ENCODE peak calls at places on chromosomes 12 and 14, in ten cellular contexts. M is left lung; G is tibial nerve; W is brain microvascular endothelial cell; U is GM23338; E is mammary epithelial cell; N is heart right ventricle; B is pancreas; H is endodermal cell; O is CD8-positive, alpha-beta memory T cell. P is an unnamed sample. For H3K36me3, the result is how much of the 10 kb centered on the place peaks cover.

GRCh38 chr12:64894827-64895475 is 70.5 kb downstream of the TBC1D30 start:
- DNase-seq in M (no peak), G (no peak), W (no peak), U (no peak), E (no peak), N (no peak), B (no peak), H (no peak), O (no peak), P (no peak)

GRCh38 chr12:1829306-1829900 is 9.0 kb downstream of the LRTM2 start:
- DNase-seq in M (no peak), G (no peak), W (no peak), U (no peak), E (no peak), N (no peak), B (no peak), H (no peak), O (no peak), P (no peak)

GRCh38 chr14:103091883-103092222 is 2.7 kb upstream of the EXOC3L4 start:
- DNase-seq in M (no peak), G (no peak), W (no peak), U (no peak), E (no peak), N (no peak), B (no peak), H (no peak), O (no peak), P (no peak)

GRCh38 chr12:120787889-120788288 is 62.3 kb downstream of the ACADS start:
- DNase-seq in M (no peak), G (no peak), W (no peak), U (no peak), E (no peak), N (no peak), B (no peak), H (no peak), O (no peak), P (no peak)

GRCh38 chr12:124913474-124914391 is 717 bp downstream of the UBC start:
- DNase-seq in M (peak), G (peak), W (peak), U (peak), E (peak), N (peak), B (peak), H (peak), O (peak), P (peak)

GRCh38 chr12:125140918-125141573 is 75.8 kb downstream of the AACS start:
- DNase-seq in M (no peak), G (no peak), W (peak), U (no peak), E (peak), N (no peak), B (no peak), H (no peak), O (no peak), P (no peak)

GRCh38 chr12:3520168-3520567 is 29.2 kb downstream of the PRMT8 start:
- DNase-seq in M (no peak), G (no peak), W (no peak), U (no peak), E (no peak), N (peak), B (peak), H (no peak), O (no peak), P (no peak)

GRCh38 chr12:57434517-57435223 is at the start of gene INHBC:
- DNase-seq in M (no peak), G (no peak), W (no peak), U (no peak), E (no peak), N (no peak), B (no peak), H (no peak), O (no peak), P (no peak)

GRCh38 chr12:115320967-115321366 is 637.0 kb upstream of the TBX3 start:
- DNase-seq in M (no peak), G (no peak), W (no peak), U (no peak), E (no peak), N (peak), B (no peak), H (no peak), O (no peak), P (no peak)

GRCh38 chr14:76954371-76954770 is 74.1 kb downstream of the IRF2BPL start:
- DNase-seq in M (no peak), G (no peak), W (no peak), U (no peak), E (no peak), N (no peak), B (no peak), H (no peak), O (no peak), P (no peak)

GRCh38 chr14:32023540-32023939 is 53.6 kb upstream of the ARHGAP5 start:
- DNase-seq in M (no peak), G (no peak), W (no peak), U (no peak), E (no peak), N (no peak), B (no peak), H (no peak), O (no peak), P (no peak)

GRCh38 chr12:72315858-72316257 is 43.7 kb downstream of the TRHDE start:
- DNase-seq in M (no peak), G (no peak), W (no peak), U (no peak), E (no peak), N (no peak), B (no peak), H (no peak), O (no peak), P (no peak)

GRCh38 chr14:32004300-32004699 is 72.8 kb upstream of the ARHGAP5 start:
- DNase-seq in M (no peak), G (no peak), W (peak), U (no peak), E (peak), N (no peak), B (no peak), H (no peak), O (no peak), P (no peak)

GRCh38 chr12:127060310-127060847 is 1206.6 kb upstream of the TMEM132C start:
- DNase-seq in M (no peak), G (no peak), W (no peak), U (no peak), E (no peak), N (no peak), B (no peak), H (no peak), O (no peak), P (no peak)

GRCh38 chr12:122368361-122369073 is 54.0 kb downstream of the CLIP1 start:
- DNase-seq in M (no peak), G (no peak), W (peak), U (no peak), E (peak), N (no peak), B (no peak), H (peak), O (no peak), P (no peak)

GRCh38 chr12:71440393-71441349 is 1.1 kb downstream of the LGR5 start:
- DNase-seq in M (no peak), G (no peak), W (no peak), U (peak), E (no peak), N (no peak), B (no peak), H (peak), O (no peak), P (no peak)

GRCh38 chr14:25953532-25954144 is 644.2 kb downstream of the NOVA1 start:
- DNase-seq in M (no peak), G (peak), W (peak), U (no peak), E (no peak), N (no peak), B (no peak), H (no peak), O (no peak), P (no peak)

GRCh38 chr12:4143909-4144308 is 129.7 kb upstream of the CCND2 start:
- DNase-seq in M (no peak), G (no peak), W (no peak), U (peak), E (peak), N (no peak), B (no peak), H (peak), O (no peak), P (no peak)

GRCh38 chr14:59306775-59307174 is 118.3 kb downstream of the DAAM1 start:
- DNase-seq in M (no peak), G (no peak), W (peak), U (no peak), E (peak), N (no peak), B (no peak), H (no peak), O (no peak), P (no peak)

GRCh38 chr14:91751719-91752118 is 19.8 kb upstream of the CATSPERB start:
- DNase-seq in M (no peak), G (no peak), W (no peak), U (no peak), E (no peak), N (no peak), B (no peak), H (no peak), O (no peak), P (no peak)

GRCh38 chr14:91745329-91745728 is 13.4 kb upstream of the CATSPERB start:
- DNase-seq in M (no peak), G (no peak), W (no peak), U (no peak), E (peak), N (no peak), B (no peak), H (no peak), O (no peak), P (no peak)

GRCh38 chr14:91749857-91750256 is 18.0 kb upstream of the CATSPERB start:
- DNase-seq in M (no peak), G (no peak), W (no peak), U (no peak), E (no peak), N (no peak), B (no peak), H (no peak), O (no peak), P (no peak)

GRCh38 chr14:91750634-91751198 is 18.8 kb upstream of the CATSPERB start:
- DNase-seq in M (no peak), G (no peak), W (no peak), U (no peak), E (no peak), N (no peak), B (no peak), H (no peak), O (no peak), P (no peak)

GRCh38 chr14:91748049-91748448 is 16.2 kb upstream of the CATSPERB start:
- DNase-seq in M (no peak), G (no peak), W (no peak), U (no peak), E (no peak), N (no peak), B (no peak), H (no peak), O (no peak), P (no peak)
- H3K36me3 ChIP-seq in M (under half), G (under half), W (under half), U (under half), E (under half), N (under half), B (under half), H (under half), O (under half), P (under half)

DNA sequence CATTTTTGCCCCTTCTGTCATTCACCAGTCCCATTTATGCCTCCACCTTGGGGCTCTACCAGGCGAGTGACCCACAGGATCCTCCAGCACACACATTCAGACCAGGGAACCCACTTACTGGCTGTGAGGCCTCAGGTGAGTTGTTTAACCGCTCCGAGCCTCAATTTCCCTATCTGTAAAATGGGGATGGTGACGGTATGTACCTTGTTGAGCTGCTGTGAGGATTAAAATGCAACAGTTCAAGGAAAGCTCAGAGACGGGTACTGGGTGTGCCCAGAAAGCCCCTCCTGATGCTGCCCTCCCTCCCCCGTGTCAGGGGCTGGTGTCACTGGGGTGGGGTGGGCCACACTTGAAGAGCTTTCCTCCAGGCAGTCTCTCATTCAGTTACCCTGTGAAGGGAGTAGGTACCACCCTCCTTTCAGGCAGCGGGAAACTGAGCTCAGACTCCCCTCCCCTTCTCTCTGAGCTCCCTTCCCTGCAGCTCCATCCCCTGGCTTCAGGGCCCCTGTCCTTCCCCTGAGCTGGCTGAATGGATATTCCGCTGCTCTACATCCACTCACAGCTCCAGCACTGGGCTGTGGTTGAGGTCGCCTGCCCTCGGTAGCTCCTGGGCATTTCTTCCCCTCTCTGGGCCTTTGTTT is 1.4 kb upstream of the SERPINA1 start:
- DNase-seq in M (no peak), G (no peak), W (no peak), U (no peak), E (no peak), N (no peak), B (no peak), H (no peak), O (no peak), P (no peak)
- H3K4me3 ChIP-seq in M (no peak), G (no peak), W (no peak), U (no peak), E (no peak), N (peak), B (no peak), H (no peak), O (no peak), P (no peak)

GRCh38 chr14:64507376-64508156 is 3.0 kb downstream of the ZBTB1 start:
- DNase-seq in M (no peak), G (no peak), W (no peak), U (no peak), E (peak), N (no peak), B (no peak), H (no peak), O (no peak), P (no peak)
- H3K36me3 ChIP-seq in M (under half), G (under half), W (under half), U (under half), E (under half), N (under half), B (under half), H (under half), O (under half), P (under half)

GRCh38 chr12:46368138-46368537 is 4.4 kb downstream of the SLC38A2 start:
- DNase-seq in M (no peak), G (no peak), W (no peak), U (no peak), E (no peak), N (no peak), B (no peak), H (no peak), O (no peak), P (no peak)

GRCh38 chr12:46366771-46367170 is 5.8 kb downstream of the SLC38A2 start:
- DNase-seq in M (no peak), G (no peak), W (no peak), U (no peak), E (no peak), N (no peak), B (no peak), H (no peak), O (no peak), P (no peak)

GRCh38 chr12:46368684-46369083 is 3.9 kb downstream of the SLC38A2 start:
- DNase-seq in M (no peak), G (no peak), W (no peak), U (no peak), E (no peak), N (no peak), B (no peak), H (no peak), O (no peak), P (no peak)

GRCh38 chr12:46365951-46366379 is 6.6 kb downstream of the SLC38A2 start:
- DNase-seq in M (no peak), G (no peak), W (no peak), U (no peak), E (no peak), N (no peak), B (no peak), H (no peak), O (no peak), P (no peak)

DNA sequence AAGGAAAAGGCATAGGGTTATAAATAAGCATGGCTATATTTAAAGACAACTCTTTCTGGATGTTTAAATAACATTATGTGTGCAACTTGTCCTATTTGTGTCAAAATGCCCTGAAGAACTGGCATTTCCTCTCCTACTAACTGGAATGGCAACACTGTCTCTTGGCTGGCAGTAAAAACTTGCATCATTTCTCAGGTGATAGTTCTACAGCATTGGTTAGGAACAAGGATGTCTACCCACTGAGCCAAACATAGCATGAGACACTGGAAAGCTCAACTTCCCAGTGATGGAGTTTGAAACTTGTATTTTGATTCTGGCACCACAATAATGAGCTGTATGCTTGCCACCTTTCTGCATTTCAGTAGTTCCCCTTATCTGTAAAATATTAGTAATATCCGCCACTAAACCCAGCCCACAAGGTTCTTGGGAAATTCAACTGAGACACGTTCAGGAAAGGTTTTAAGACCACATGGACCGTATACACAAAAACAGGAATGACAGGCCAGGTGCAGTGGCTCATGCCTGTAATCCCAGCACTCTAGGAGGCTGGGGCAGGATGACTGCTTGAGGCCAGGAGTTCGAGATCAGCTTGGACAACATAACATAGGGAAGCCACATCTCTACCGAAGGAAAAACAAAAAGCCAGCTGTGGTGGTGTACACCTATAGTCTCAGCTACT is 5.1 kb downstream of the SLC38A2 start:
- DNase-seq in M (no peak), G (no peak), W (no peak), U (no peak), E (peak), N (no peak), B (no peak), H (peak), O (no peak), P (no peak)
- H3K4me3 ChIP-seq in M (peak), G (peak), W (peak), U (peak), E (peak), N (peak), B (peak), H (peak), O (no peak), P (no peak)

GRCh38 chr12:49990269-49990668 is 17.5 kb downstream of the AQP6 start:
- DNase-seq in M (no peak), G (no peak), W (no peak), U (no peak), E (no peak), N (no peak), B (no peak), H (no peak), O (no peak), P (no peak)

GRCh38 chr12:49984476-49984890 is 11.7 kb downstream of the AQP6 start:
- DNase-seq in M (no peak), G (no peak), W (no peak), U (no peak), E (no peak), N (no peak), B (no peak), H (peak), O (no peak), P (no peak)

GRCh38 chr12:49985981-49986380 is 13.2 kb downstream of the AQP6 start:
- DNase-seq in M (no peak), G (no peak), W (no peak), U (no peak), E (no peak), N (no peak), B (no peak), H (peak), O (no peak), P (no peak)

GRCh38 chr12:49984960-49985359 is 12.2 kb downstream of the AQP6 start:
- DNase-seq in M (no peak), G (no peak), W (no peak), U (no peak), E (no peak), N (no peak), B (no peak), H (no peak), O (no peak), P (no peak)

DNA sequence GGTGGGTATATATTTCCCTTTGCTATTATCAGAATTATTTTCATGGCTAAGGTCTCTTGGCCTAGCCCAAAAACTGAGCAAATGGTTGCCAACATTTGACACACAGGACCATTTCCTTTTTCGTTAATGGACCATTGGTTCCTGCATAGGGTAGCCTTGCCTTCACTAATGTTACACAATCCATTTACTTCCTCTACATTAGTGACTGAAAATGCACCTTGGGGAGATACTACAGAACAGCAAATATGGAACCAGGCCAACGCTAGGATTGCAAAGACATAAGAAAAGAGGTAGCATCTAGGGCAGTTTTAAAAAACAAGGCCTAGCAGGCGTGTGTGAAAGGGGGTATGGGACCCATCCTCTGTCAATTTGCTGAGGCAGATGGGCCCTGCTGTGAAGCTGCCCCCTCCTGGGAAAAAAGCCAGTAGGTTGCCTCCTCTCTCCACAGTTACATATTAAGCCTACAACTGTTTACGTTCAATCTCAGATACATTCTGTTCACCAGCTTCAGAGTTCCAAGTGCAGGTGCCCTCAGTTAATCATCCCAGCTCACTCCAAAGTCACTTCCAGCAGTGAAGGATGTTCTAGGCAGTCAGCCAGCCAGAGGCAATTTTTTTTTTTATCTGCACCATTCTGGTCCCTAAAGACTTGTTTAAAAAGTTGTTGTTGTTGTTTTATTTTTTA is 15.0 kb downstream of the AQP6 start:
- DNase-seq in M (no peak), G (no peak), W (no peak), U (no peak), E (no peak), N (no peak), B (no peak), H (peak), O (no peak), P (no peak)
- H3K36me3 ChIP-seq in M (under half), G (under half), W (under half), U (under half), E (under half), N (under half), B (under half), H (under half), O (under half), P (under half)

GRCh38 chr14:104136472-104137296 is 1.7 kb upstream of the KIF26A start:
- DNase-seq in M (no peak), G (no peak), W (no peak), U (no peak), E (no peak), N (peak), B (peak), H (peak), O (no peak), P (no peak)

GRCh38 chr14:104137297-104138097 is 890 bp upstream of the KIF26A start:
- DNase-seq in M (peak), G (peak), W (no peak), U (peak), E (no peak), N (peak), B (peak), H (peak), O (peak), P (no peak)

GRCh38 chr14:104134061-104134965 is 4.1 kb upstream of the KIF26A start:
- DNase-seq in M (no peak), G (no peak), W (no peak), U (no peak), E (no peak), N (peak), B (peak), H (peak), O (no peak), P (no peak)

GRCh38 chr14:104135121-104135903 is 3.1 kb upstream of the KIF26A start:
- DNase-seq in M (peak), G (no peak), W (no peak), U (peak), E (no peak), N (peak), B (peak), H (peak), O (no peak), P (no peak)

DNA sequence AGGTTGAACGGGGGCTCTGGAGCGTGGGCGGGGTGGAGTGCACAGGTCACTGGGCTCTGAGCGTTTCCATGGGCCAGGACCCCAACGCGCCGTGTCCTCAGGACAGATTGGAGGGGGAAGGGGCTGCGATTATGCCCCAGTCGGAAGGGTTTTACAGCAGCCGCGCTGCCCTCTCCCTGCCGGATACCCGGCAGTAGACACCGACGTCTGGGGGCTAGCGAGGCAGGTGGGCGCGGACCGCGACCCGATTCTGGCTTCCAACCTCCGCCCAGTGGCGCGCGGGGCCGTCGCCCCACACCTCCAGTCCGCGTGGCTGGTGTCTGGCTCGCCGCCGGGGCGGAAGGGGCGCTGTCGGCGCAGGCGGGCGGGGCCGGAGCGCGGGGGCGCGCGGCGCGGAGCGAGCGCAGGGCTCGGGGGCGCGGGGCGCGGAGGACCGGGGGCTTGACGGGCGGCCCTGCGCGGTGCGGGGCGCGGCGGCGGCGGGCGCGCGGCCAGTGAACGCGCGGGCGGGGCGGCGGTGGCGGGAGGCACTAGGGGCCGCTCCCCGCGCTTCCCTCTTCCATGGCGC is 2.4 kb upstream of the KIF26A start:
- DNase-seq in M (no peak), G (no peak), W (no peak), U (no peak), E (no peak), N (peak), B (peak), H (peak), O (no peak), P (no peak)
- H3K4me3 ChIP-seq in M (no peak), G (no peak), W (no peak), U (peak), E (no peak), N (peak), B (peak), H (peak), O (no peak), P (no peak)